ENCODE peak calls at places on chromosome 7, in five cellular contexts. T, Q, N, E and C are unnamed samples.

GRCh38 chr7:69365588-69366241 is 232.6 kb upstream of the AUTS2 start:
- DNase-seq in T (no peak), Q (no peak), N (peak), E (no peak), C (no peak)

GRCh38 chr7:134189559-134189958 is 62.4 kb downstream of the LRGUK start:
- DNase-seq in T (no peak), Q (no peak), N (no peak), E (no peak), C (no peak)

GRCh38 chr7:44473295-44473694 is 17.2 kb downstream of the NUDCD3 start:
- DNase-seq in T (no peak), Q (peak), N (peak), E (no peak), C (no peak)

GRCh38 chr7:96388166-96388565 is 66.3 kb upstream of the SLC25A13 start:
- DNase-seq in T (no peak), Q (peak), N (no peak), E (no peak), C (no peak)

GRCh38 chr7:102469351-102469971 is 4.7 kb downstream of the LRWD1 start:
- DNase-seq in T (no peak), Q (no peak), N (no peak), E (no peak), C (no peak)

GRCh38 chr7:135188298-135188984 is 17.9 kb upstream of the CYREN start:
- DNase-seq in T (no peak), Q (peak), N (no peak), E (no peak), C (no peak)

GRCh38 chr7:128903621-128904361 is 6.7 kb downstream of the KCP start:
- DNase-seq in T (no peak), Q (no peak), N (no peak), E (no peak), C (no peak)

GRCh38 chr7:214410-215212 is 22.2 kb downstream of the FAM20C start:
- DNase-seq in T (peak), Q (peak), N (peak), E (no peak), C (no peak)

GRCh38 chr7:121372376-121373024 is 23.6 kb downstream of the FAM3C start:
- DNase-seq in T (no peak), Q (peak), N (no peak), E (no peak), C (no peak)

GRCh38 chr7:64959072-64959747 is 31.6 kb downstream of the ZNF117 start:
- DNase-seq in T (no peak), Q (no peak), N (no peak), E (no peak), C (no peak)

GRCh38 chr7:139043823-139044812 is 8.3 kb upstream of the ZC3HAV1L start:
- DNase-seq in T (no peak), Q (no peak), N (no peak), E (no peak), C (no peak)

GRCh38 chr7:127974611-127975010 is 56.6 kb downstream of the LRRC4 start:
- DNase-seq in T (no peak), Q (no peak), N (no peak), E (no peak), C (peak)

GRCh38 chr7:47787249-47788069 is 160.8 kb downstream of the PKD1L1 start:
- DNase-seq in T (no peak), Q (no peak), N (no peak), E (no peak), C (no peak)

GRCh38 chr7:148665211-148665610 is 33.5 kb upstream of the CUL1 start:
- DNase-seq in T (no peak), Q (no peak), N (no peak), E (no peak), C (no peak)

GRCh38 chr7:102412548-102412947 is 16.4 kb downstream of the PRKRIP1 start:
- DNase-seq in T (peak), Q (no peak), N (no peak), E (no peak), C (peak)

GRCh38 chr7:122383934-122384333 is 79.4 kb upstream of the FEZF1 start:
- DNase-seq in T (no peak), Q (no peak), N (no peak), E (no peak), C (no peak)

GRCh38 chr7:21902240-21902639 is 43.5 kb downstream of the CDCA7L start:
- DNase-seq in T (no peak), Q (peak), N (no peak), E (no peak), C (no peak)

GRCh38 chr7:89001306-89001705 is 205.8 kb upstream of the TEX47 start:
- DNase-seq in T (no peak), Q (no peak), N (no peak), E (no peak), C (no peak)

GRCh38 chr7:30430777-30431176 is 47.8 kb downstream of the NOD1 start:
- DNase-seq in T (no peak), Q (no peak), N (no peak), E (no peak), C (no peak)